ENCODE peak calls at places on chromosome 3, in four cellular contexts. Z is cardiac muscle cell, H is GM12865, B is body of pancreas. S is an unnamed sample.

GRCh38 chr3:49785565-49786356 is 581 bp downstream of the IP6K1 start:
- DNase-seq in Z (peak), H (peak), B (no peak), S (no peak)

GRCh38 chr3:126004217-126004616 is 35.2 kb downstream of the ROPN1B start:
- DNase-seq in B (no peak), H (no peak), Z (no peak), S (no peak)

GRCh38 chr3:94185753-94186152 is 122.9 kb downstream of the NSUN3 start:
- DNase-seq in H (no peak), Z (no peak), B (no peak), S (no peak)

GRCh38 chr3:45630325-45630724 is 35.8 kb downstream of the LIMD1 start:
- DNase-seq in B (no peak), H (no peak), Z (no peak), S (no peak)

GRCh38 chr3:13536832-13537231 is 12.1 kb upstream of the FBLN2 start:
- DNase-seq in H (no peak), B (no peak), Z (no peak), S (no peak)

GRCh38 chr3:193768069-193768391 is 175.0 kb downstream of the OPA1 start:
- DNase-seq in B (no peak), H (no peak), Z (no peak), S (no peak)

GRCh38 chr3:126216416-126216815 is 36.0 kb upstream of the ALDH1L1 start:
- DNase-seq in B (no peak), H (no peak), Z (no peak), S (no peak)

GRCh38 chr3:11718582-11719405 is 75.1 kb upstream of the VGLL4 start:
- DNase-seq in B (peak), H (peak), Z (peak), S (peak)

GRCh38 chr3:52108302-52109232 is 45.7 kb downstream of the POC1A start:
- DNase-seq in H (no peak), Z (peak), B (no peak), S (no peak)

GRCh38 chr3:8888296-8888915 is 74.9 kb downstream of the RAD18 start:
- DNase-seq in B (no peak), H (no peak), Z (no peak), S (no peak)